ENCODE peak calls at places on chromosomes 16 and 17, in ten cellular contexts. One of them, this sample, is unnamed.

GRCh38 chr16:88442811-88443576 is 10.1 kb upstream of the ZFPM1 start:
- DNase-seq in HCT116: peak; percentile 64
- DNase-seq in progenitor cell of endocrine pancreas: peak; percentile 89
- DNase-seq in activated CD4-positive, alpha-beta T cell treated with anti-CD3 and anti-CD28 coated beads, Interleukin-2, amount 50 U/mL, for 48 hours: peak; percentile 85
- DNase-seq in KG1: no peak
- DNase-seq in GM04503: no peak
- DNase-seq in esophagus muscularis mucosa: no peak
- DNase-seq in effector memory CD8-positive, alpha-beta T cell: peak; percentile 80
- DNase-seq in adrenal gland: peak; percentile 90
- DNase-seq in NCI-H187 treated with DMSO at 0.1 percent for 48 hours: no peak
- DNase-seq in this sample: peak; percentile 73

GRCh38 chr17:40174528-40174927 is 2.7 kb upstream of the RAPGEFL1 start:
- DNase-seq in activated CD4-positive, alpha-beta T cell treated with anti-CD3 and anti-CD28 coated beads, Interleukin-2, amount 50 U/mL, for 48 hours: no peak
- DNase-seq in KG1: no peak
- DNase-seq in progenitor cell of endocrine pancreas: no peak
- DNase-seq in adrenal gland: no peak
- DNase-seq in NCI-H187 treated with DMSO at 0.1 percent for 48 hours: no peak
- DNase-seq in HCT116: no peak
- DNase-seq in GM04503: no peak
- DNase-seq in esophagus muscularis mucosa: no peak
- DNase-seq in effector memory CD8-positive, alpha-beta T cell: no peak
- DNase-seq in this sample: no peak

GRCh38 chr17:36034127-36034526 is 16.4 kb upstream of the CCL23 start:
- DNase-seq in HCT116: no peak
- DNase-seq in GM04503: no peak
- DNase-seq in KG1: no peak
- DNase-seq in activated CD4-positive, alpha-beta T cell treated with anti-CD3 and anti-CD28 coated beads, Interleukin-2, amount 50 U/mL, for 48 hours: no peak
- DNase-seq in progenitor cell of endocrine pancreas: no peak
- DNase-seq in NCI-H187 treated with DMSO at 0.1 percent for 48 hours: no peak
- DNase-seq in adrenal gland: no peak
- DNase-seq in effector memory CD8-positive, alpha-beta T cell: no peak
- DNase-seq in esophagus muscularis mucosa: no peak
- DNase-seq in this sample: no peak

GRCh38 chr16:11242658-11243057 is 13.3 kb downstream of the SOCS1 start:
- DNase-seq in esophagus muscularis mucosa: no peak
- DNase-seq in adrenal gland: no peak
- DNase-seq in effector memory CD8-positive, alpha-beta T cell: no peak
- DNase-seq in HCT116: no peak
- DNase-seq in GM04503: no peak
- DNase-seq in NCI-H187 treated with DMSO at 0.1 percent for 48 hours: no peak
- DNase-seq in KG1: no peak
- DNase-seq in activated CD4-positive, alpha-beta T cell treated with anti-CD3 and anti-CD28 coated beads, Interleukin-2, amount 50 U/mL, for 48 hours: no peak
- DNase-seq in progenitor cell of endocrine pancreas: no peak
- DNase-seq in this sample: no peak

GRCh38 chr17:79843917-79844815 is 4.9 kb upstream of the CBX4 start:
- DNase-seq in adrenal gland: peak; percentile 68
- DNase-seq in progenitor cell of endocrine pancreas: peak; percentile 46
- DNase-seq in KG1: no peak
- DNase-seq in effector memory CD8-positive, alpha-beta T cell: no peak
- DNase-seq in esophagus muscularis mucosa: no peak
- DNase-seq in NCI-H187 treated with DMSO at 0.1 percent for 48 hours: no peak
- DNase-seq in HCT116: no peak
- DNase-seq in GM04503: no peak
- DNase-seq in activated CD4-positive, alpha-beta T cell treated with anti-CD3 and anti-CD28 coated beads, Interleukin-2, amount 50 U/mL, for 48 hours: no peak
- DNase-seq in this sample: peak; percentile 70

GRCh38 chr16:61617214-61617783 is 418.9 kb downstream of the CDH8 start:
- DNase-seq in GM04503: no peak
- DNase-seq in progenitor cell of endocrine pancreas: no peak
- DNase-seq in activated CD4-positive, alpha-beta T cell treated with anti-CD3 and anti-CD28 coated beads, Interleukin-2, amount 50 U/mL, for 48 hours: no peak
- DNase-seq in KG1: no peak
- DNase-seq in HCT116: no peak
- DNase-seq in esophagus muscularis mucosa: no peak
- DNase-seq in effector memory CD8-positive, alpha-beta T cell: no peak
- DNase-seq in NCI-H187 treated with DMSO at 0.1 percent for 48 hours: no peak
- DNase-seq in adrenal gland: no peak
- DNase-seq in this sample: no peak

GRCh38 chr17:2277430-2278170 is 26.0 kb downstream of the SMG6 start:
- DNase-seq in KG1: no peak
- DNase-seq in HCT116: no peak
- DNase-seq in esophagus muscularis mucosa: no peak
- DNase-seq in GM04503: no peak
- DNase-seq in effector memory CD8-positive, alpha-beta T cell: no peak
- DNase-seq in adrenal gland: no peak
- DNase-seq in progenitor cell of endocrine pancreas: no peak
- DNase-seq in activated CD4-positive, alpha-beta T cell treated with anti-CD3 and anti-CD28 coated beads, Interleukin-2, amount 50 U/mL, for 48 hours: no peak
- DNase-seq in NCI-H187 treated with DMSO at 0.1 percent for 48 hours: no peak
- DNase-seq in this sample: no peak

GRCh38 chr16:57955572-57955971 is 15.4 kb downstream of the CNGB1 start:
- DNase-seq in adrenal gland: peak; percentile 84
- DNase-seq in HCT116: no peak
- DNase-seq in NCI-H187 treated with DMSO at 0.1 percent for 48 hours: no peak
- DNase-seq in progenitor cell of endocrine pancreas: no peak
- DNase-seq in activated CD4-positive, alpha-beta T cell treated with anti-CD3 and anti-CD28 coated beads, Interleukin-2, amount 50 U/mL, for 48 hours: no peak
- DNase-seq in GM04503: no peak
- DNase-seq in effector memory CD8-positive, alpha-beta T cell: no peak
- DNase-seq in KG1: no peak
- DNase-seq in esophagus muscularis mucosa: no peak
- DNase-seq in this sample: no peak

GRCh38 chr17:49602783-49603182 is 27.1 kb downstream of the NXPH3 start:
- DNase-seq in NCI-H187 treated with DMSO at 0.1 percent for 48 hours: no peak
- DNase-seq in effector memory CD8-positive, alpha-beta T cell: no peak
- DNase-seq in adrenal gland: no peak
- DNase-seq in HCT116: no peak
- DNase-seq in esophagus muscularis mucosa: no peak
- DNase-seq in GM04503: no peak
- DNase-seq in KG1: no peak
- DNase-seq in activated CD4-positive, alpha-beta T cell treated with anti-CD3 and anti-CD28 coated beads, Interleukin-2, amount 50 U/mL, for 48 hours: no peak
- DNase-seq in progenitor cell of endocrine pancreas: no peak
- DNase-seq in this sample: no peak